ENCODE peak calls at places on chromosome 7, in eight cellular contexts. One of them, this sample, is unnamed.

GRCh38 chr7:158009886-158010285 is 577.7 kb downstream of the PTPRN2 start:
- DNase-seq in right lobe of liver: no peak
- DNase-seq in mesendoderm: no peak
- DNase-seq in heart right ventricle: no peak
- DNase-seq in AG10803: no peak
- DNase-seq in stomach: no peak
- DNase-seq in AG09309: no peak
- DNase-seq in SJSA1: no peak
- DNase-seq in this sample: peak

GRCh38 chr7:110948280-110948679 is 142.6 kb upstream of the LRRN3 start:
- DNase-seq in right lobe of liver: no peak
- DNase-seq in heart right ventricle: no peak
- DNase-seq in SJSA1: no peak
- DNase-seq in mesendoderm: no peak
- DNase-seq in AG10803: no peak
- DNase-seq in AG09309: no peak
- DNase-seq in stomach: no peak
- DNase-seq in this sample: no peak

GRCh38 chr7:67618569-67619543 is 622.2 kb downstream of the TYW1 start:
- DNase-seq in SJSA1: no peak
- DNase-seq in mesendoderm: peak
- DNase-seq in stomach: no peak
- DNase-seq in AG10803: peak
- DNase-seq in AG09309: no peak
- DNase-seq in heart right ventricle: peak
- DNase-seq in right lobe of liver: no peak
- DNase-seq in this sample: no peak

GRCh38 chr7:7944619-7945282 is 23.8 kb upstream of the GLCCI1 start:
- DNase-seq in AG10803: no peak
- DNase-seq in right lobe of liver: no peak
- DNase-seq in AG09309: no peak
- DNase-seq in mesendoderm: peak
- DNase-seq in stomach: peak
- DNase-seq in SJSA1: no peak
- DNase-seq in heart right ventricle: no peak
- DNase-seq in this sample: peak

GRCh38 chr7:125059861-125060456 is 130.3 kb upstream of the POT1 start:
- DNase-seq in right lobe of liver: no peak
- DNase-seq in AG10803: peak
- DNase-seq in stomach: no peak
- DNase-seq in SJSA1: peak
- DNase-seq in heart right ventricle: no peak
- DNase-seq in mesendoderm: no peak
- DNase-seq in AG09309: no peak
- DNase-seq in this sample: no peak

GRCh38 chr7:69517985-69518731 is 80.1 kb upstream of the AUTS2 start:
- DNase-seq in right lobe of liver: peak
- DNase-seq in AG10803: peak
- DNase-seq in mesendoderm: no peak
- DNase-seq in stomach: no peak
- DNase-seq in SJSA1: no peak
- DNase-seq in AG09309: no peak
- DNase-seq in heart right ventricle: no peak
- DNase-seq in this sample: no peak

GRCh38 chr7:1460757-1461639 is 1.7 kb upstream of the MICALL2 start:
- DNase-seq in stomach: peak
- DNase-seq in SJSA1: no peak
- DNase-seq in heart right ventricle: peak
- DNase-seq in right lobe of liver: peak
- DNase-seq in AG10803: peak
- DNase-seq in mesendoderm: peak
- DNase-seq in AG09309: no peak
- DNase-seq in this sample: peak

GRCh38 chr7:82740246-82740848 is 296.8 kb upstream of the CACNA2D1 start:
- DNase-seq in AG09309: no peak
- DNase-seq in SJSA1: peak
- DNase-seq in AG10803: peak
- DNase-seq in heart right ventricle: no peak
- DNase-seq in stomach: peak
- DNase-seq in mesendoderm: peak
- DNase-seq in right lobe of liver: peak
- DNase-seq in this sample: no peak

GRCh38 chr7:120170384-120170783 is 102.6 kb upstream of the KCND2 start:
- DNase-seq in AG09309: no peak
- DNase-seq in mesendoderm: no peak
- DNase-seq in stomach: no peak
- DNase-seq in SJSA1: no peak
- DNase-seq in heart right ventricle: no peak
- DNase-seq in AG10803: no peak
- DNase-seq in right lobe of liver: no peak
- DNase-seq in this sample: no peak

GRCh38 chr7:68629-69028 is 123.7 kb upstream of the FAM20C start:
- DNase-seq in right lobe of liver: peak
- DNase-seq in heart right ventricle: no peak
- DNase-seq in AG10803: peak
- DNase-seq in SJSA1: peak
- DNase-seq in stomach: no peak
- DNase-seq in mesendoderm: peak
- DNase-seq in AG09309: peak
- DNase-seq in this sample: peak

GRCh38 chr7:47600199-47601118 is 18.5 kb upstream of the TNS3 start:
- DNase-seq in heart right ventricle: no peak
- DNase-seq in AG09309: no peak
- DNase-seq in AG10803: peak
- DNase-seq in mesendoderm: no peak
- DNase-seq in SJSA1: peak
- DNase-seq in stomach: peak
- DNase-seq in right lobe of liver: no peak
- DNase-seq in this sample: no peak

GRCh38 chr7:45573636-45574470 is at the start of gene ADCY1:
- DNase-seq in mesendoderm: no peak
- DNase-seq in right lobe of liver: no peak
- DNase-seq in AG09309: no peak
- DNase-seq in AG10803: no peak
- DNase-seq in stomach: no peak
- DNase-seq in heart right ventricle: peak
- DNase-seq in SJSA1: no peak
- DNase-seq in this sample: peak

GRCh38 chr7:24764972-24765744 is 7.9 kb upstream of the GSDME start:
- DNase-seq in AG10803: peak
- DNase-seq in right lobe of liver: no peak
- DNase-seq in stomach: no peak
- DNase-seq in AG09309: no peak
- DNase-seq in SJSA1: no peak
- DNase-seq in mesendoderm: no peak
- DNase-seq in heart right ventricle: no peak
- DNase-seq in this sample: no peak

GRCh38 chr7:64888901-64889685 is 14.0 kb upstream of the ZNF273 start:
- DNase-seq in SJSA1: no peak
- DNase-seq in AG09309: no peak
- DNase-seq in stomach: peak
- DNase-seq in right lobe of liver: peak
- DNase-seq in heart right ventricle: peak
- DNase-seq in AG10803: no peak
- DNase-seq in mesendoderm: no peak
- DNase-seq in this sample: peak

GRCh38 chr7:38506756-38507155 is 124.4 kb downstream of the AMPH start:
- DNase-seq in AG09309: peak
- DNase-seq in right lobe of liver: no peak
- DNase-seq in heart right ventricle: no peak
- DNase-seq in SJSA1: no peak
- DNase-seq in mesendoderm: no peak
- DNase-seq in stomach: no peak
- DNase-seq in AG10803: peak
- DNase-seq in this sample: no peak

GRCh38 chr7:106841896-106842390 is 23.1 kb upstream of the PIK3CG start:
- DNase-seq in mesendoderm: peak
- DNase-seq in AG10803: no peak
- DNase-seq in right lobe of liver: no peak
- DNase-seq in AG09309: no peak
- DNase-seq in SJSA1: peak
- DNase-seq in heart right ventricle: no peak
- DNase-seq in stomach: no peak
- DNase-seq in this sample: no peak

GRCh38 chr7:98250789-98251188 is 1.2 kb downstream of the TECPR1 start:
- DNase-seq in stomach: no peak
- DNase-seq in mesendoderm: peak
- DNase-seq in AG09309: no peak
- DNase-seq in AG10803: no peak
- DNase-seq in right lobe of liver: no peak
- DNase-seq in heart right ventricle: no peak
- DNase-seq in SJSA1: no peak
- DNase-seq in this sample: no peak

GRCh38 chr7:356087-356486 is 66.1 kb downstream of the FOXL3 start:
- DNase-seq in SJSA1: no peak
- DNase-seq in right lobe of liver: no peak
- DNase-seq in AG09309: no peak
- DNase-seq in stomach: no peak
- DNase-seq in AG10803: no peak
- DNase-seq in heart right ventricle: no peak
- DNase-seq in mesendoderm: no peak
- DNase-seq in this sample: no peak

GRCh38 chr7:157990878-157991250 is 596.8 kb downstream of the PTPRN2 start:
- DNase-seq in mesendoderm: no peak
- DNase-seq in AG09309: no peak
- DNase-seq in stomach: no peak
- DNase-seq in AG10803: no peak
- DNase-seq in right lobe of liver: no peak
- DNase-seq in SJSA1: no peak
- DNase-seq in heart right ventricle: no peak
- DNase-seq in this sample: peak

GRCh38 chr7:138465046-138465445 is 5.0 kb downstream of the TRIM24 start:
- DNase-seq in right lobe of liver: no peak
- DNase-seq in AG10803: peak
- DNase-seq in mesendoderm: no peak
- DNase-seq in AG09309: no peak
- DNase-seq in heart right ventricle: no peak
- DNase-seq in SJSA1: no peak
- DNase-seq in stomach: no peak
- DNase-seq in this sample: no peak

GRCh38 chr7:11830582-11831382 is 1.2 kb downstream of the THSD7A start:
- DNase-seq in AG09309: no peak
- DNase-seq in heart right ventricle: no peak
- DNase-seq in mesendoderm: peak
- DNase-seq in stomach: no peak
- DNase-seq in SJSA1: peak
- DNase-seq in AG10803: peak
- DNase-seq in right lobe of liver: no peak
- DNase-seq in this sample: no peak
- H3K4me3 ChIP-seq in AG09309: peak
- H3K4me3 ChIP-seq in heart right ventricle: peak
- H3K4me3 ChIP-seq in mesendoderm: peak
- H3K4me3 ChIP-seq in stomach: peak
- H3K4me3 ChIP-seq in SJSA1: no peak
- H3K4me3 ChIP-seq in AG10803: peak
- H3K4me3 ChIP-seq in right lobe of liver: peak
- H3K4me3 ChIP-seq in this sample: peak

DNA sequence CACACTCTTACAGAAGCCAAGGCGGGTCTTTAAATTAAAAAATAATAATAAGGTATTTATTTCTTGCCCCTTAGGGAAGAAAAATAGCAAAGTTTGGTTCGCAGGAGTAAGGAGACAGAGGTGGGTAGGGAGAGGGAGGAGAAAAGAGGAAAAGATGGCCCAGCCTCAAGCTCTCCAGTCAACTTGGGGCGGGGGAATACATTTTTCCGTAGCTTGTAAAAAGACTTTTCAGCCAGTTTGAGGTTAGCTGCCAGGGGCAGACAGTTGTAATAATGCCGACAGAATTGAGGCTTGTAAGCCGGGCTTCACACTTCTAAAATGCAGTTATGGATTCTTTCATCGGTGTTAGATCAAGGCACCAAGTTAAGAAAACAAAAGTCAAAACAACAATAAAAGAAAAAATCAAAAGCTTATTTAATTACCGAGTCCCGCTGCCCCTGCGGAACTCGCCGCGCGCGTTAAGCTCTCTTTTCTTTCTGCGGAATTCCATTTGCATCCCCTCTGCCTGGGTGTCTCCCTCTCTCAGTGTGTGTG is 489 bp upstream of the EVX1 start:
- DNase-seq in AG10803: no peak
- DNase-seq in right lobe of liver: no peak
- DNase-seq in AG09309: no peak
- DNase-seq in heart right ventricle: no peak
- DNase-seq in SJSA1: no peak
- DNase-seq in stomach: no peak
- DNase-seq in mesendoderm: peak
- DNase-seq in this sample: no peak
- H3K4me3 ChIP-seq in AG10803: peak
- H3K4me3 ChIP-seq in right lobe of liver: no peak
- H3K4me3 ChIP-seq in AG09309: peak
- H3K4me3 ChIP-seq in heart right ventricle: peak
- H3K4me3 ChIP-seq in SJSA1: peak
- H3K4me3 ChIP-seq in stomach: no peak
- H3K4me3 ChIP-seq in mesendoderm: peak
- H3K4me3 ChIP-seq in this sample: no peak

GRCh38 chr7:86644282-86645173 is 819 bp downstream of the GRM3 start:
- DNase-seq in AG09309: no peak
- DNase-seq in stomach: no peak
- DNase-seq in SJSA1: no peak
- DNase-seq in AG10803: no peak
- DNase-seq in right lobe of liver: no peak
- DNase-seq in heart right ventricle: no peak
- DNase-seq in mesendoderm: peak
- DNase-seq in this sample: no peak
- H3K4me3 ChIP-seq in AG09309: no peak
- H3K4me3 ChIP-seq in stomach: peak
- H3K4me3 ChIP-seq in SJSA1: no peak
- H3K4me3 ChIP-seq in AG10803: no peak
- H3K4me3 ChIP-seq in right lobe of liver: no peak
- H3K4me3 ChIP-seq in heart right ventricle: no peak
- H3K4me3 ChIP-seq in mesendoderm: peak
- H3K4me3 ChIP-seq in this sample: peak

DNA sequence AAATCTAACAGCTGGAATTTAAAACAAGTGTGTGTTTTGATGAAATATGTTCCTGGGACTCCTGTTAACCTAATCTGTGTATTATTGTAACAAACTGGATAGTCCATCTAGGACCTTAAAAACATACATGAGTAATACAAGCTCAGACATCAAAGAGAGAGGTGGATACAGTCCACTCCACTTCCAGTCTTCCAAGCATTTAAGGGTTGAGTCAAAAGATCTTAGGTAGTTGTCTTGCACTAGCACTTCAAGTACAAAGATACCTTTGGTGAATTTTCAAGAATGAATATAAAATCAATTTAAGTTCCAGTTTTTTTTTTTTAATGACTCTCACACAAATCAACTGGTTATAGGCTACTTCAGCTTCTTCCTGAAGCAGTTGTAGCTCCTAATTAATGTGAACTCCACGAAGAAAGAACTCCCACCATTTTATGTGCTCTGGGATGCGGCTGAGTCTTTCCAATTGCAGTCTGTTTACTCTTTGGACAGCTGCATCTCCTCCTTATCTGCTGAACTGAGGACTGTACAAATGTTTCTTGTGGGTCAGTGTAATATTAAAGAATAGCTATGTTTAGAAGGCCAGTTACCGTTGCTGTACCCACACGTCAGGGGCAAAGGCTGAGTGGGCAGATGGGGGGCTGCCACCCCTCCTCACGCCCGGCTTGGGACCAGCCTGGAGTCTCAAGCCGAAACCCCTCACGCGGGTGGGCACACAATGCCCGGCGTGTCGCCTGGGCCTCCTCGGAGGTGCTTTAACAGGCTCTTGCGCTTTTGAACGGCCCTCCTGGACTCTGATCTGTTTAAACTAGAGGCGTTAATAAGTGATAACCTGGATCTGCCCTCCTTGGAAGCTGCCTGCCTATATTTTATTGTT is 2.9 kb upstream of the IGF2BP3 start:
- DNase-seq in mesendoderm: no peak
- DNase-seq in heart right ventricle: no peak
- DNase-seq in SJSA1: peak
- DNase-seq in right lobe of liver: no peak
- DNase-seq in stomach: no peak
- DNase-seq in AG10803: no peak
- DNase-seq in AG09309: no peak
- DNase-seq in this sample: no peak
- H3K4me3 ChIP-seq in mesendoderm: peak
- H3K4me3 ChIP-seq in heart right ventricle: peak
- H3K4me3 ChIP-seq in SJSA1: peak
- H3K4me3 ChIP-seq in right lobe of liver: peak
- H3K4me3 ChIP-seq in stomach: peak
- H3K4me3 ChIP-seq in AG10803: peak
- H3K4me3 ChIP-seq in AG09309: peak
- H3K4me3 ChIP-seq in this sample: peak